ENCODE peak calls at places on chromosomes 13 and 19, in eight cellular contexts. U is Kasumi-1; C is Right ventricle myocardium superior; H is stimulated activated CD8-positive, alpha-beta memory T cell treated with anti-CD3 and anti-CD28 coated beads, Interleukin-4, amount 100 ng/mL, for 4 hours; V is activated CD4-positive, alpha-beta T cell treated with anti-CD3 and anti-CD28 coated beads, Interleukin-2, amount 10 ng/mL, durations not matched to agents 7 days and 5 days; G is SHP77; O is prostate gland; I is brain microvascular endothelial cell. P is an unnamed sample.
A peak's percentile ranks its signal among the peaks of the same experiment; 100 is the strongest.

GRCh38 chr19:28027116-28027515 is 1185.8 kb downstream of the UQCRFS1 start:
- DNase-seq in H (no peak), C (no peak), U (no peak), V (no peak), I (no peak), O (no peak), G (no peak), P (no peak)

GRCh38 chr19:51799998-51800848 is 5.3 kb downstream of the FPR3 start:
- DNase-seq in G (no peak), C (peak; percentile 89), O (no peak), U (no peak), V (no peak), H (no peak), I (peak; percentile 56), P (no peak)

GRCh38 chr13:35699805-35700204 is 223.3 kb upstream of the MAB21L1 start:
- DNase-seq in H (no peak), G (no peak), V (no peak), U (no peak), I (peak; percentile 45), C (peak; percentile 56), O (peak; percentile 19), P (no peak)

GRCh38 chr19:51089786-51090185 is 7.1 kb upstream of the KLK14 start:
- DNase-seq in V (no peak), I (no peak), H (no peak), C (no peak), U (no peak), G (no peak), O (no peak), P (no peak)

GRCh38 chr13:106524108-106524507 is 11.4 kb downstream of the EFNB2 start:
- DNase-seq in U (no peak), C (no peak), H (no peak), V (no peak), G (no peak), O (no peak), I (no peak), P (no peak)

GRCh38 chr19:16371540-16371986 is 46.9 kb downstream of the KLF2 start:
- DNase-seq in C (peak; percentile 82), I (no peak), H (peak; percentile 77), G (no peak), U (no peak), V (peak; percentile 94), O (no peak), P (no peak)

GRCh38 chr13:108086678-108087077 is 128.7 kb downstream of the LIG4 start:
- DNase-seq in H (no peak), U (peak; percentile 45), C (no peak), V (no peak), G (peak; percentile 16), I (peak; percentile 0), O (no peak), P (no peak)

GRCh38 chr19:50475101-50475568 is 1.2 kb upstream of the EMC10 start:
- DNase-seq in O (no peak), G (no peak), H (no peak), I (no peak), C (no peak), U (no peak), V (no peak), P (no peak)

GRCh38 chr13:105638446-105638845 is 897.0 kb downstream of the EFNB2 start:
- DNase-seq in H (no peak), O (no peak), V (no peak), C (no peak), G (no peak), U (no peak), I (peak; percentile 32), P (no peak)

GRCh38 chr19:53865918-53866696 is 1.6 kb upstream of the MYADM start:
- DNase-seq in C (peak; percentile 93), V (peak; percentile 70), G (peak; percentile 77), O (peak; percentile 32), I (no peak), H (no peak), U (no peak), P (peak; percentile 65)

GRCh38 chr13:42807866-42808265 is 26.5 kb downstream of the FAM216B start:
- DNase-seq in I (peak; percentile 58), O (no peak), V (no peak), U (peak; percentile 11), C (no peak), H (no peak), G (no peak), P (no peak)

GRCh38 chr13:48377857-48378256 is 35.1 kb downstream of the LPAR6 start:
- DNase-seq in O (no peak), C (no peak), U (no peak), H (no peak), G (no peak), I (no peak), V (no peak), P (no peak)

GRCh38 chr19:43470288-43470687 is 4.9 kb upstream of the LYPD3 start:
- DNase-seq in I (peak; percentile 32), G (no peak), H (peak; percentile 43), U (no peak), V (peak; percentile 34), C (no peak), O (no peak), P (no peak)

GRCh38 chr19:604355-604754 is 14.7 kb downstream of the HCN2 start:
- DNase-seq in V (peak; percentile 44), H (no peak), C (no peak), G (no peak), O (no peak), U (no peak), I (no peak), P (no peak)

GRCh38 chr19:40274585-40275544 is 10.3 kb downstream of the AKT2 start:
- DNase-seq in U (peak; percentile 27), I (no peak), H (no peak), C (no peak), G (no peak), O (no peak), V (peak; percentile 60), P (no peak)

GRCh38 chr19:18170714-18171255 is 2.8 kb upstream of the IFI30 start:
- DNase-seq in C (peak; percentile 67), G (no peak), V (no peak), H (no peak), U (no peak), I (no peak), O (no peak), P (no peak)

GRCh38 chr19:2302319-2303208 is 5.4 kb downstream of the LINGO3 start:
- DNase-seq in V (no peak), C (peak; percentile 74), O (no peak), G (no peak), H (no peak), U (no peak), I (peak; percentile 35), P (no peak)

GRCh38 chr13:48840366-48840765 is 135.3 kb upstream of the FNDC3A start:
- DNase-seq in V (no peak), H (no peak), I (no peak), O (no peak), U (no peak), G (no peak), C (no peak), P (no peak)

GRCh38 chr13:33544308-33544707 is 258.8 kb upstream of the STARD13 start:
- DNase-seq in H (no peak), I (no peak), O (no peak), G (no peak), C (no peak), U (no peak), V (no peak), P (no peak)